ENCODE peak calls at places on chromosomes 3 and 15, in six cellular contexts. F, S, U, D, A and X are unnamed samples.

GRCh38 chr15:75362642-75363249 is 5.7 kb downstream of the MAN2C1 start:
- DNase-seq in F (no peak), S (no peak), U (no peak), D (no peak), A (no peak), X (no peak)

GRCh38 chr15:85100186-85100937 is 118.7 kb downstream of the PDE8A start:
- DNase-seq in F (no peak), S (no peak), U (no peak), D (peak), A (no peak), X (no peak)

GRCh38 chr3:64623125-64623524 is 64.7 kb downstream of the ADAMTS9 start:
- DNase-seq in F (no peak), S (no peak), U (no peak), D (peak), A (peak), X (no peak)

GRCh38 chr15:41970456-41970855 is 1.9 kb downstream of the EHD4 start:
- DNase-seq in F (peak), S (no peak), U (no peak), D (no peak), A (no peak), X (peak)

GRCh38 chr15:31352911-31353811 is 26.5 kb downstream of the KLF13 start:
- DNase-seq in F (peak), S (no peak), U (peak), D (peak), A (peak), X (peak)

GRCh38 chr15:78308422-78309021 is 9.1 kb upstream of the SKIC8 start:
- DNase-seq in F (peak), S (peak), U (peak), D (peak), A (peak), X (peak)

GRCh38 chr15:78083186-78083585 is 5.7 kb upstream of the TBC1D2B start:
- DNase-seq in F (no peak), S (no peak), U (no peak), D (no peak), A (no peak), X (peak)

GRCh38 chr3:100158877-100159563 is 44.7 kb upstream of the FILIP1L start:
- DNase-seq in F (no peak), S (no peak), U (no peak), D (no peak), A (no peak), X (no peak)

GRCh38 chr3:16407365-16407764 is 106.1 kb downstream of the RFTN1 start:
- DNase-seq in F (no peak), S (no peak), U (no peak), D (no peak), A (no peak), X (no peak)

GRCh38 chr3:37628711-37629301 is 232.9 kb upstream of the CTDSPL start:
- DNase-seq in F (no peak), S (no peak), U (no peak), D (no peak), A (no peak), X (peak)

GRCh38 chr3:23805228-23805880 is 401 bp upstream of the UBE2E1 start:
- DNase-seq in F (no peak), S (no peak), U (no peak), D (no peak), A (no peak), X (peak)

GRCh38 chr3:101902041-101902440 is 52.7 kb downstream of the NFKBIZ start:
- DNase-seq in F (no peak), S (no peak), U (no peak), D (peak), A (peak), X (no peak)

GRCh38 chr3:4750306-4751056 is 228.8 kb upstream of the BHLHE40 start:
- DNase-seq in F (no peak), S (no peak), U (no peak), D (peak), A (peak), X (peak)

GRCh38 chr3:72255736-72256559 is 471.0 kb upstream of the PROK2 start:
- DNase-seq in F (peak), S (peak), U (no peak), D (no peak), A (no peak), X (peak)

GRCh38 chr3:56839784-56840724 is 38.3 kb upstream of the ARHGEF3 start:
- DNase-seq in F (no peak), S (no peak), U (no peak), D (peak), A (peak), X (no peak)

GRCh38 chr15:83837946-83838571 is 184.1 kb downstream of the ADAMTSL3 start:
- DNase-seq in F (no peak), S (no peak), U (no peak), D (no peak), A (peak), X (no peak)

GRCh38 chr15:32784571-32784970 is 66.8 kb downstream of the GREM1 start:
- DNase-seq in F (no peak), S (no peak), U (no peak), D (peak), A (no peak), X (no peak)

GRCh38 chr3:55574671-55575070 is 87.6 kb upstream of the WNT5A start:
- DNase-seq in F (no peak), S (no peak), U (no peak), D (no peak), A (no peak), X (peak)

GRCh38 chr3:55572816-55573215 is 85.7 kb upstream of the WNT5A start:
- DNase-seq in F (no peak), S (no peak), U (no peak), D (no peak), A (no peak), X (no peak)

GRCh38 chr3:55571216-55571813 is 84.2 kb upstream of the WNT5A start:
- DNase-seq in F (no peak), S (no peak), U (no peak), D (peak), A (no peak), X (no peak)

GRCh38 chr3:55570361-55570760 is 83.3 kb upstream of the WNT5A start:
- DNase-seq in F (no peak), S (no peak), U (no peak), D (peak), A (no peak), X (peak)

GRCh38 chr3:55571913-55572312 is 84.8 kb upstream of the WNT5A start:
- DNase-seq in F (no peak), S (no peak), U (peak), D (peak), A (no peak), X (peak)
- TF ChIP-seq CTCF in F (no peak), S (no peak), U (peak), D (no peak), A (peak), X (peak)

DNA sequence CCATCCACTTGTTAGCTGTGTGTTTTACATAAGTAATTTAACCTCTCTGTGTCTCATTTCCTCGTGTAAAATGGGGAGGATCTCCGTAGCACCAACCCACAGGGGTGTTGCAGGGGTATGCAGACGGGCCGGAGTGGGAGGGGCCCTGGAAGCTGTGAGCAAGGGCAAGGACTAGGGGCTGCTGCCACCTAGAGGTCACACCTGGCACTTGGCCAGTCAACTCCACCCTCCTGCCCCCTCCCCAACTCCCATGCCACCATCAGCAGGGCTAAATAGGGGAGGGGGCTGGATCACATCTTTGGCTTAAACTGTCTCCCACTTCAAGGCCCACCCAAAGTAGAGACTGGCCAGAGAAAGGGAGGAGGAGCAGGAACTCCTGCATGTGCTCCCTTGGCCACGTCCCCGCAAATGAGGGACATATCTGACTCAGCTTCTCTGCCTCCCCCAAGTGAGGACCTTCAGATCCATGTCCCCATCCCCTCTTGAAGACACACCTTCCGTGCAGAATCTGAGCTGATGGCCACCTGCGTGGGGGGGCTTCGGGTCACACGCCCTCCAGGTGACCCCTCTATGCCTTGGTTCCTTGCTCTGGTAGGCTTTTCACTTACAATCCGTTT is 2.6 kb downstream of the CCDC9B start:
- DNase-seq in F (peak), S (peak), U (peak), D (peak), A (peak), X (peak)
- TF ChIP-seq CTCF in F (peak), S (peak), U (peak), D (peak), A (peak), X (peak)

GRCh38 chr3:47456984-47457383 is 18.8 kb downstream of the SCAP start:
- DNase-seq in F (no peak), S (no peak), U (no peak), D (no peak), A (no peak), X (no peak)
- TF ChIP-seq CTCF in F (no peak), S (no peak), U (no peak), D (no peak), A (no peak), X (no peak)

DNA sequence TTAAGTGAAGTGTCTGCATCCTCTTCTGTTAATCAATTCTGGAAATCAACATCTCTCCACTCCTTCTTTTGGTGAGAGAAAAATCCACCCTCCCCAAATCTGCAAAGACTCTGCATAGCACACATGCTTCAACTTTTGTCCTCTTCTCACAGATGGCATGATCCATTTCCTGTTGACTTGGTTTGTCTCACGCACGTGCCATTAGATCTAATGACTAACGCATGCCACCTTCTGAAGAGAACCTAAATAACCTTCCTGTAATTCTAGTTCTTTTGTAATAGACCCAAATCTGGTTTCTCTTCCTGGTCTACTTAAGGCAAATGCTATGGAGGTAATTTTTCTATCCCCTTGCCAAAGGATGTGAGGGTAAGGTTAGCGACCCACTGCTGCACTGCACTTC is 51.0 kb upstream of the ATOSA start:
- DNase-seq in F (no peak), S (peak), U (no peak), D (peak), A (no peak), X (no peak)
- TF ChIP-seq CTCF in F (no peak), S (peak), U (no peak), D (no peak), A (no peak), X (no peak)

GRCh38 chr15:65856821-65857455 is 12.4 kb upstream of the RAB11A start:
- DNase-seq in F (peak), S (peak), U (peak), D (peak), A (no peak), X (peak)
- TF ChIP-seq CTCF in F (peak), S (peak), U (peak), D (peak), A (peak), X (peak)

GRCh38 chr3:14113964-14114667 is 10.6 kb downstream of the CHCHD4 start:
- DNase-seq in F (no peak), S (no peak), U (no peak), D (no peak), A (no peak), X (no peak)
- TF ChIP-seq CTCF in F (no peak), S (no peak), U (no peak), D (peak), A (peak), X (no peak)

DNA sequence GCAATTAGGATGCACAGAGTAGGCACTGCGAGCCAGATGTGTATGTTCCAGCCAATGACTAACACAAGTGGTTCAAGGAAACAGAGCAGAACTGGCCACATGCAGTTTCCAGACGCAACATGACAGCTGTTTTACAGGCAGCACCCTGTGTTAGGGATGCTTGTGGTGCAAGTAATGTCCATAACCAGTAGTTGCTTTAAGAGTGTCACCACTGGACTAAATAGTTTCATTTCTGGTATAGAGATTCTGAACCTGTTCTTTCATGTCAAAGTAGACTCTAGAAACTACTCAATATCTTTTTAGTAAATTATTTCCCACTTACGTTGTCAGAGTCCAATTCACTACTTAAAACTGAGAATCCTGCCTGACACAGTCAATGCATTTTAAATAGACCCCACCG is 14.5 kb upstream of the LPP start:
- DNase-seq in F (no peak), S (no peak), U (no peak), D (no peak), A (no peak), X (no peak)
- TF ChIP-seq CTCF in F (no peak), S (no peak), U (no peak), D (no peak), A (no peak), X (no peak)

GRCh38 chr15:55197362-55197705 is 593 bp upstream of the RSL24D1 start:
- DNase-seq in F (no peak), S (no peak), U (no peak), D (no peak), A (no peak), X (no peak)
- TF ChIP-seq CTCF in F (no peak), S (peak), U (no peak), D (no peak), A (no peak), X (no peak)

GRCh38 chr15:80457896-80458295 is 53.7 kb downstream of the ARNT2 start:
- DNase-seq in F (no peak), S (no peak), U (no peak), D (no peak), A (no peak), X (no peak)
- TF ChIP-seq CTCF in F (no peak), S (no peak), U (no peak), D (no peak), A (no peak), X (no peak)